ENCODE peak calls at places on chromosomes 13 and 19, in six cellular contexts. V, O, K, H, S and R are unnamed samples.

GRCh38 chr13:112968910-112969691 is at the start of gene MCF2L:
- DNase-seq in V (peak), O (peak), K (peak), H (peak), S (no peak), R (peak)

GRCh38 chr13:84413016-84413415 is 530.7 kb upstream of the SLITRK1 start:
- DNase-seq in V (no peak), O (no peak), K (no peak), H (no peak), S (no peak), R (no peak)

GRCh38 chr19:45405435-45406164 is 731 bp upstream of the PPP1R13L start:
- DNase-seq in V (peak), O (peak), K (peak), H (peak), S (peak), R (peak)

GRCh38 chr13:91278888-91279287 is 68.6 kb upstream of the MIR17HG start:
- DNase-seq in V (no peak), O (no peak), K (no peak), H (no peak), S (no peak), R (no peak)

GRCh38 chr13:93558637-93559036 is 332.0 kb downstream of the GPC6 start:
- DNase-seq in V (no peak), O (no peak), K (no peak), H (no peak), S (no peak), R (no peak)

GRCh38 chr13:64314286-64314685 is 2898.6 kb upstream of the PCDH20 start:
- DNase-seq in V (peak), O (no peak), K (no peak), H (no peak), S (no peak), R (peak)

GRCh38 chr13:83738407-83738806 is 143.9 kb downstream of the SLITRK1 start:
- DNase-seq in V (no peak), O (no peak), K (no peak), H (no peak), S (no peak), R (no peak)

GRCh38 chr13:113077566-113077952 is 28.0 kb upstream of the F7 start:
- DNase-seq in V (no peak), O (no peak), K (peak), H (no peak), S (no peak), R (no peak)

GRCh38 chr19:13037161-13037560 is 41.9 kb downstream of the NFIX start:
- DNase-seq in V (peak), O (peak), K (no peak), H (no peak), S (no peak), R (peak)

GRCh38 chr13:75621147-75621546 is 15.0 kb upstream of the LMO7 start:
- DNase-seq in V (peak), O (no peak), K (no peak), H (no peak), S (no peak), R (no peak)

GRCh38 chr13:110337287-110337686 is 30.2 kb downstream of the COL4A2 start:
- DNase-seq in V (no peak), O (peak), K (no peak), H (no peak), S (no peak), R (no peak)

GRCh38 chr19:3710265-3710812 is 2.2 kb downstream of the TJP3 start:
- DNase-seq in V (peak), O (peak), K (peak), H (peak), S (no peak), R (peak)

GRCh38 chr19:39518458-39518857 is 3.5 kb downstream of the SELENOV start:
- DNase-seq in V (no peak), O (no peak), K (peak), H (no peak), S (no peak), R (no peak)

GRCh38 chr19:41449079-41449864 is 6.3 kb downstream of the ERICH4 start:
- DNase-seq in V (peak), O (peak), K (peak), H (peak), S (no peak), R (peak)

GRCh38 chr13:91142572-91142971 is 204.9 kb upstream of the MIR17HG start:
- DNase-seq in V (peak), O (no peak), K (no peak), H (no peak), S (no peak), R (peak)

GRCh38 chr19:2488405-2488941 is 12.5 kb downstream of the GADD45B start:
- DNase-seq in V (peak), O (no peak), K (no peak), H (no peak), S (no peak), R (no peak)

GRCh38 chr19:47145639-47146486 is 15.2 kb downstream of the SAE1 start:
- DNase-seq in V (no peak), O (no peak), K (no peak), H (no peak), S (no peak), R (no peak)

GRCh38 chr13:23743717-23744116 is 145.5 kb downstream of the MIPEP start:
- DNase-seq in V (no peak), O (no peak), K (no peak), H (no peak), S (no peak), R (peak)

GRCh38 chr19:44799627-44800257 is 9.2 kb upstream of the BCAM start:
- DNase-seq in V (no peak), O (peak), K (no peak), H (no peak), S (no peak), R (no peak)

GRCh38 chr13:113932060-113932459 is 41.8 kb downstream of the C13orf46 start:
- DNase-seq in V (no peak), O (peak), K (no peak), H (peak), S (no peak), R (no peak)

GRCh38 chr13:101346942-101347728 is 69.2 kb downstream of the NALCN start:
- DNase-seq in V (peak), O (peak), K (no peak), H (no peak), S (no peak), R (peak)

GRCh38 chr19:45717983-45718650 is 12.6 kb downstream of the FBXO46 start:
- DNase-seq in V (no peak), O (no peak), K (peak), H (no peak), S (no peak), R (no peak)

GRCh38 chr13:39123578-39123977 is 85.3 kb downstream of the NHLRC3 start:
- DNase-seq in V (no peak), O (no peak), K (no peak), H (no peak), S (no peak), R (no peak)

GRCh38 chr13:110150384-110151091 is 156.4 kb downstream of the COL4A1 start:
- DNase-seq in V (peak), O (peak), K (no peak), H (no peak), S (no peak), R (no peak)

GRCh38 chr13:97141564-97142005 is 80.5 kb upstream of the MBNL2 start:
- DNase-seq in V (peak), O (no peak), K (peak), H (peak), S (peak), R (peak)

GRCh38 chr13:109971006-109971744 is 184.8 kb upstream of the IRS2 start:
- DNase-seq in V (no peak), O (no peak), K (no peak), H (no peak), S (no peak), R (no peak)

GRCh38 chr13:52036037-52036436 is 11.5 kb downstream of the UTP14C start:
- DNase-seq in V (no peak), O (no peak), K (no peak), H (no peak), S (no peak), R (no peak)

GRCh38 chr19:4715529-4716221 is 8.0 kb downstream of the DPP9 start:
- DNase-seq in V (no peak), O (peak), K (no peak), H (peak), S (no peak), R (no peak)

GRCh38 chr19:42426643-42427042 is 545 bp downstream of the LIPE start:
- DNase-seq in V (no peak), O (no peak), K (peak), H (no peak), S (no peak), R (no peak)

GRCh38 chr19:54179921-54180452 is 7.0 kb upstream of the TMC4 start:
- DNase-seq in V (peak), O (peak), K (peak), H (peak), S (no peak), R (peak)

GRCh38 chr13:27466513-27466912 is 16.1 kb upstream of the MTIF3 start:
- DNase-seq in V (no peak), O (no peak), K (no peak), H (no peak), S (no peak), R (no peak)

GRCh38 chr19:50377051-50377441 is 789 bp downstream of the NR1H2 start:
- DNase-seq in V (peak), O (no peak), K (peak), H (peak), S (no peak), R (peak)
- H3K4me3 ChIP-seq in V (peak), O (peak), K (no peak), H (peak), S (peak), R (peak)

DNA sequence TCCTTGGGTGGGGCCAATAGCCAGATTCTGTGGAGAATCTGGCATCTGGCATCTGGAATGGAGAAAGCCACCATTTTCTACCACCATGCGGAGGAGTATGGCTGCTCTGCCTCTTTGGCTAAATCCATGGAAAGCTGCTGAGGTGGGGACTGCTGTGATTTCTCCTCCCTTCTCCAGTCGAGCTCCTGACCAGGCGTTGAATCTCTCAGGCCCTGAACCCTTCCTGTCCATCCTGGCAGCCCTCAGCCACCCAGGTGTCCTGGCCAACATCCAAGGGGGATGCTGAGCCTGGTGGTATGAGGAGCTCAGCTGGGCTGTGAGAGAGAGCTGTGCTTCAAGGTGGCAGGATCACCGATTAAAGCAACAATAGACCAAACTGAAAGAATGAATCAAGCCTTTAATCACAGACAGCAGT is 17.4 kb upstream of the SIGLEC6 start:
- DNase-seq in V (no peak), O (no peak), K (no peak), H (no peak), S (no peak), R (no peak)
- H3K4me3 ChIP-seq in V (no peak), O (no peak), K (no peak), H (no peak), S (no peak), R (no peak)

GRCh38 chr13:41015920-41016319 is 3.2 kb downstream of the ELF1 start:
- DNase-seq in V (no peak), O (no peak), K (no peak), H (no peak), S (no peak), R (no peak)
- H3K4me3 ChIP-seq in V (no peak), O (no peak), K (no peak), H (no peak), S (no peak), R (no peak)

GRCh38 chr19:49896863-49897621 is at the start of gene IL4I1:
- DNase-seq in V (peak), O (no peak), K (peak), H (no peak), S (peak), R (no peak)
- H3K4me3 ChIP-seq in V (no peak), O (peak), K (no peak), H (no peak), S (peak), R (no peak)

GRCh38 chr19:50510700-50511068 is 307 bp downstream of the JOSD2 start:
- DNase-seq in V (peak), O (no peak), K (peak), H (no peak), S (no peak), R (no peak)
- H3K4me3 ChIP-seq in V (peak), O (peak), K (peak), H (peak), S (peak), R (peak)

GRCh38 chr19:56066152-56067023 is 54.7 kb downstream of the ZNF787 start:
- DNase-seq in V (peak), O (peak), K (peak), H (peak), S (no peak), R (peak)
- H3K4me3 ChIP-seq in V (no peak), O (peak), K (peak), H (peak), S (peak), R (no peak)

GRCh38 chr19:48600679-48601382 is 5.7 kb upstream of the SPACA4 start:
- DNase-seq in V (no peak), O (peak), K (peak), H (no peak), S (no peak), R (no peak)
- H3K4me3 ChIP-seq in V (no peak), O (no peak), K (no peak), H (no peak), S (no peak), R (no peak)

DNA sequence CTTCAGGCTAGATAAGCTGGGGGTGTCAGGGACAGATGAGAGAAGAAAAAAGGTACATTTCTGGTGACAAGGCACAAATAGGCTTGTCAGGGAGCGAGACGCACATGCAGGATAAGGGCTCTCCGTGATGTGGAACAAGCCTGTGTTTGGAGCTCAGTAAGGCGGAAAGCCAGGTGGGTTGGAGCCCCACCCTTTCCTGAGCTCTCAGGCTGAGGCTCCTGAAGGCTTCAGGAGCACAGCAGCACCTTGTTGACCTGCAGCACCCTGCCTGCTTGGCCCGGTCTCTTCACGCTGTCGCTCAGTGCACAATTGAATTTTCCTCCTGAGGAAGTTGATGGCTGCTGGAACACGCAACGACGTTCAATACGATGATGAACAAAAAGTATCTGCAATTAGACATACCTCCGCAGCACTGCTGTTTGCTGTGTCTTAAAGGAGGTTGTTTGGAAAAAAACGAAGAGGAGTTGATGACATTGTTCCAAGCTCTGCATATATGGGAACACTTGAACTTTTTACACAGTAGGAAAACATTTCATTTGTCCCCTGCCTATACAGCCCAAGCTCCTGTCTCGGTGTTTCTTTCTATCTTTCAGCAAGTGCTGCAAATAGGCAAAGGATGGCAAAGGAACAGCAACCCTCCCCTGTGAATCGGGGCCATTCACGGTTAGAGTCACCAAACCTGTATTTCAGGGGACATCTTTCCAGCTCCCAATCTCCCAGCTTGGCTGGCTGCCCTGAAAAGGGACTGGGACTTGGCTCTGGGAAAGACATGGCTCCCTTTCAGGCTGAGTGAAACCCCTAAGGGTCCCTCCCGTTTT is 29.5 kb downstream of the SERP2 start:
- DNase-seq in V (no peak), O (peak), K (peak), H (peak), S (no peak), R (peak)
- H3K4me3 ChIP-seq in V (no peak), O (no peak), K (no peak), H (no peak), S (no peak), R (no peak)